ENCODE peak calls at places on chromosomes 11 and 22, in six cellular contexts. L is activated T-helper 1 cell treated with Interleukin-2 at 50 U/mL for 16 hours; W is stimulated activated CD4-positive, alpha-beta T cell treated with anti-CD3 and anti-CD28 coated beads, Interleukin-2, amount 100 ng/mL, for 48 hours; F is cardiac septum; N is H9; B is T1000. Z is an unnamed sample.

GRCh38 chr22:42901790-42902508 is 44.9 kb upstream of the ARFGAP3 start:
- DNase-seq in L (no peak), F (no peak), N (no peak), B (no peak), W (no peak), Z (no peak)

GRCh38 chr22:26485013-26485412 is 1.3 kb downstream of the SRRD start:
- DNase-seq in L (no peak), W (no peak), B (no peak), F (no peak), N (no peak), Z (no peak)

GRCh38 chr11:72745925-72746550 is 6.2 kb downstream of the ARAP1 start:
- DNase-seq in L (no peak), F (no peak), W (no peak), N (no peak), B (no peak), Z (no peak)

GRCh38 chr22:39900306-39901227 is at the start of gene GRAP2:
- DNase-seq in L (peak), W (no peak), F (no peak), N (no peak), B (no peak), Z (peak)

GRCh38 chr11:40338739-40339138 is 1120.7 kb downstream of the LRRC4C start:
- DNase-seq in N (no peak), F (no peak), B (no peak), L (no peak), W (no peak), Z (no peak)

GRCh38 chr11:65150513-65151271 is 16.4 kb upstream of the SYVN1 start:
- DNase-seq in B (peak), L (no peak), W (peak), F (peak), N (peak), Z (no peak)

GRCh38 chr11:111417011-111417765 is 38.1 kb upstream of the POU2AF1 start:
- DNase-seq in N (no peak), B (no peak), F (no peak), L (no peak), W (no peak), Z (no peak)

GRCh38 chr11:44619931-44620725 is 54.7 kb downstream of the CD82 start:
- DNase-seq in F (peak), L (no peak), W (no peak), N (peak), B (no peak), Z (no peak)

GRCh38 chr22:11628651-11629511 is 3899.1 kb upstream of the OR11H1 start:
- DNase-seq in B (no peak), F (no peak), W (no peak), N (no peak), L (no peak), Z (no peak)

GRCh38 chr11:12100886-12101285 is 9.5 kb upstream of the MICAL2 start:
- DNase-seq in N (no peak), B (no peak), L (no peak), W (no peak), F (no peak), Z (no peak)

GRCh38 chr11:78181155-78181554 is 7.3 kb downstream of the KCTD21 start:
- DNase-seq in B (no peak), N (no peak), W (no peak), F (no peak), L (no peak), Z (no peak)

GRCh38 chr22:37156686-37157435 is 7.1 kb upstream of the IL2RB start:
- DNase-seq in B (no peak), W (no peak), N (no peak), F (no peak), L (no peak), Z (no peak)